ENCODE peak calls at places on chromosomes 12 and 14, in nine cellular contexts. M is keratinocyte, W is neural progenitor cell, E is K562, Y is pancreas, N is left ventricle myocardium inferior, P is heart right ventricle, R is tibial artery, S is upper lobe of right lung. Z is an unnamed sample.
A peak's percentile ranks its signal among the peaks of the same experiment; 100 is the strongest.

GRCh38 chr14:22807432-22808087 is 7.7 kb downstream of the SLC7A7 start:
- DNase-seq in M (no peak), W (no peak), E (no peak), Y (no peak), N (no peak), P (no peak), R (no peak), S (peak; percentile 27), Z (no peak)

GRCh38 chr14:33617154-33617553 is 333.7 kb downstream of the EGLN3 start:
- DNase-seq in M (peak; percentile 88), W (no peak), E (no peak), Y (no peak), N (no peak), P (no peak), R (no peak), S (no peak), Z (no peak)

GRCh38 chr12:8948711-8949524 is 527 bp downstream of the M6PR start:
- DNase-seq in M (no peak), W (peak; percentile 75), E (peak; percentile 50), Y (peak; percentile 19), N (no peak), P (no peak), R (no peak), S (no peak), Z (no peak)

GRCh38 chr12:28104893-28105864 is 85.1 kb upstream of the CCDC91 start:
- DNase-seq in M (no peak), W (no peak), E (no peak), Y (no peak), N (no peak), P (no peak), R (no peak), S (no peak), Z (no peak)

GRCh38 chr12:109803678-109804077 is 29.5 kb downstream of the TRPV4 start:
- DNase-seq in M (no peak), W (no peak), E (no peak), Y (no peak), N (no peak), P (no peak), R (no peak), S (no peak), Z (no peak)

GRCh38 chr12:6684609-6685008 is 4.6 kb downstream of the ZNF384 start:
- DNase-seq in M (no peak), W (peak; percentile 78), E (peak; percentile 69), Y (no peak), N (no peak), P (no peak), R (no peak), S (no peak), Z (peak; percentile 39)

GRCh38 chr12:62684586-62685295 is 218.1 kb downstream of the MON2 start:
- DNase-seq in M (no peak), W (no peak), E (no peak), Y (no peak), N (peak; percentile 81), P (peak; percentile 68), R (peak; percentile 73), S (no peak), Z (no peak)

GRCh38 chr12:7160183-7160582 is 29.3 kb upstream of the PEX5 start:
- DNase-seq in M (no peak), W (no peak), E (no peak), Y (no peak), N (no peak), P (no peak), R (no peak), S (no peak), Z (no peak)

DNA sequence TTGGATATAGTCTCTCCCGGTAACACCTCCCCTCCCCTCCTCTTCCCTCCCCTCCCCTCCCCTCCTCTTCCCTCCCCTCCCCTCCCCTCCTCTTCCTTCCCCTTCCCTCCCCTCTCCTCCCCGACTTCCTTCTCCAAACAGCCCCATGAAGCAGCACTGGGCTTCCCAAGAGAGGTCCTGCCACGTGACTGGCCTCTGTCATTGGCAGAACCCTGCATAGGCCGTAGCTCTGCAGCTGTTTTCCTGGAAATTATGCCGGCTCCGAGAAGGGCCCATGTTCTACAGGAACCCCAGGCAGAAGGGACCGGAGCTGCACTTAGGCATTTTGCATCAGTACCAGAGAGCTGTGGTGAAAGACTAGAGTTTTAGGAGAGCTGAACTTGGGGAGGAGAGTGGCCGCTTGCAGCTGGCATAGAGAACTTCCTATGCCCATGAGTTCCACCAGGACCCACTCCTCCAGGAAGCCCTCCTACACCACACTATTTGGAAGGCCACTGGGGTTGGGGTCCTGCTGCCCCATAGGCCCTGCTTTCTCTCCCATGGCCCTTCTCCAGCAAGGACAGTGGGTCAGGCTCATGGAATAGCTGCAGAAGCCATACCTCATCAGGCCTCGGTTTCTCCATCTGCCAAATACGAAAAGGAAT is 5.1 kb upstream of the TNFAIP2 start:
- DNase-seq in M (no peak), W (no peak), E (peak; percentile 66), Y (no peak), N (peak; percentile 87), P (peak; percentile 75), R (peak; percentile 84), S (no peak), Z (no peak)
- H3K4me1 ChIP-seq in M (peaks cover 7% of the 10 kb centered on the region), W (peaks cover 20% of the 10 kb centered on the region), E (peaks cover 47% of the 10 kb centered on the region), Y (no peaks in the 10 kb centered on the region), N (peaks cover 76% of the 10 kb centered on the region), P (peaks cover 35% of the 10 kb centered on the region), R (peaks cover 38% of the 10 kb centered on the region), S (peaks cover 67% of the 10 kb centered on the region), Z (peaks cover 9% of the 10 kb centered on the region)

GRCh38 chr12:1614360-1614759 is 14.7 kb upstream of the WNT5B start:
- DNase-seq in M (no peak), W (no peak), E (peak; percentile 68), Y (no peak), N (no peak), P (no peak), R (no peak), S (no peak), Z (no peak)

GRCh38 chr12:1610072-1610643 is 15.8 kb upstream of the FBXL14 start:
- DNase-seq in M (no peak), W (no peak), E (no peak), Y (peak; percentile 51), N (no peak), P (no peak), R (no peak), S (no peak), Z (no peak)

GRCh38 chr12:1611775-1612174 is 17.3 kb upstream of the WNT5B start:
- DNase-seq in M (no peak), W (no peak), E (no peak), Y (no peak), N (no peak), P (no peak), R (no peak), S (no peak), Z (no peak)

GRCh38 chr12:1613860-1614259 is 15.2 kb upstream of the WNT5B start:
- DNase-seq in M (no peak), W (no peak), E (peak; percentile 57), Y (no peak), N (no peak), P (no peak), R (no peak), S (no peak), Z (no peak)

DNA sequence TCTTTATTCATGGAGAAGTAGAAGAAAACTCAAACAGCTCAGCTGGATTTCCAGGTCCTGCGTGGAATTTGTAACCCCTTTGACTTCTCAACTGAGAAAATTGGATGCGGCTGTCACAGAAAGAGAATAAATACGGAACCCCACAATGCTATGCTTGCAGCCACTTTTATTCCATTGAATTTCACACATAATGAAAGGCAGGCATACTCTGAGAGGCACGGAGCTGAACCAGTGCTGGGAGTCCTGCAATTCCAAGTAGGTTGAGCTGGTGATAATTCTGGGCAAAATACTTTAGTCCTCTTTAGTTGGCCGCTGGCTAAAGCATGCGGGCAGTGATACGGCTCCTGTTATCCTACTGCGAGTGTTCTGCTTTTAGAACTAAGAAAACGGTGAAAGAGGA is 16.8 kb upstream of the WNT5B start:
- DNase-seq in M (no peak), W (no peak), E (no peak), Y (no peak), N (no peak), P (no peak), R (no peak), S (no peak), Z (no peak)
- H3K4me3 ChIP-seq in M (no peak overlapping the region), W (no peak overlapping the region), E (no peak overlapping the region), Y (no peak overlapping the region), N (no peak overlapping the region), P (no peak overlapping the region), R (no peak overlapping the region), S (no peak overlapping the region), Z (no peak overlapping the region)

GRCh38 chr12:115943310-115943629 is 334.2 kb downstream of the MED13L start:
- DNase-seq in M (no peak), W (no peak), E (no peak), Y (no peak), N (no peak), P (no peak), R (no peak), S (no peak), Z (no peak)
- H3K27me3 ChIP-seq in M (no peaks in the 10 kb centered on the region), W (no peaks in the 10 kb centered on the region), E (no peaks in the 10 kb centered on the region), Y (no peaks in the 10 kb centered on the region), N (no peaks in the 10 kb centered on the region), P (no peaks in the 10 kb centered on the region), R (no peaks in the 10 kb centered on the region), S (no peaks in the 10 kb centered on the region), Z (no peaks in the 10 kb centered on the region)

GRCh38 chr12:54430471-54431075 is 11.5 kb upstream of the ITGA5 start:
- DNase-seq in M (no peak), W (no peak), E (no peak), Y (no peak), N (no peak), P (no peak), R (no peak), S (no peak), Z (no peak)

GRCh38 chr12:54425696-54426095 is 6.6 kb upstream of the ITGA5 start:
- DNase-seq in M (no peak), W (no peak), E (no peak), Y (no peak), N (no peak), P (no peak), R (no peak), S (no peak), Z (no peak)

GRCh38 chr12:54426690-54427089 is 7.6 kb upstream of the ITGA5 start:
- DNase-seq in M (no peak), W (no peak), E (no peak), Y (no peak), N (no peak), P (no peak), R (no peak), S (no peak), Z (no peak)

GRCh38 chr12:54429014-54429471 is 10.0 kb upstream of the ITGA5 start:
- DNase-seq in M (no peak), W (no peak), E (no peak), Y (no peak), N (no peak), P (no peak), R (no peak), S (no peak), Z (no peak)

DNA sequence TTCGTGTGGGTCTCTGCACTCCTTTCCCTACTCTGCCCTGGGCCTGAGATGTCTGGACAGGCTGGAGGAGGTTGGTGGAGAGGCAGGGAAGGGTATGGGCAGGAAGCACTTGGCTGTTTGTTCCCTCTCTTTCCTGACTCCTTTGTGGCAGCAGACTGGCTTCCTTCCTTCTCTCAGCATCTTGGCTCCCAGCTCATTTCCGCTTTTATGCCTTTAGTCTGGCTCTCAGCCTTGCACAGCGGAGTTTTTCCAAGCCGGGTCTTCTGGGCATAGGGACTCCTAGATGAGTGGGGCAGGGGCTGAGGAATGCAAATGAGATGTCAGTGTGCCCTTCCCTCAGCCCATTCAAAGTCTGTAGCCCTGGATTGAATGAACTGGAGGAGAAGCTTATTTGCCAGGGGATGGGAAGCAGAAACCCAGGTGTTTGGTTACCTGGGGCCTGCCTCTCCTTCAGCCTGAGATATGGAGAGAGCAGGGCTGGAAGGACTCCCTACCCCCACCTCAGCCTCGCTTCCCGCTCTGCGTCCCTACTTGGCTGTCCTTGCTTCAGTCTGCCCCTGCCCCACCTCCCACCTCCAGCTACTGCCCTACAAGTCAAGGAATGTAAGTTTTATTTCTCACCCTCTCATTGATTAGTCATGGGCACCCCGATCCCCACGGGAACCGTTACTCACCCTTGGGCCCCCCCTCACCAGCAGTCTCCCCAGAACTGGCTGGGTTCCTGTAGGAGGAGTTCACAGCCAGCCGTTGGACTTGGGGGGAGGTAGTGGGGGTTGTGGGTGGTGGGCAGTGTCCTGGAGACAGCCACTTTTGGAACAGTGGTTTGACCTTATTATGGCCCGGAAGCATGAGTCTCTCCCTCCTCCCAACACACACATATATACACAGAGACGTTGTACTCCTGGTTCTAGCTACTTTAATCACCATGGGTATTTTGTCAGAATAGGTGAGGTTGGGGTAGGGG is 9.3 kb upstream of the ITGA5 start:
- DNase-seq in M (no peak), W (no peak), E (peak; percentile 60), Y (no peak), N (no peak), P (no peak), R (peak; percentile 95), S (no peak), Z (no peak)
- H3K4me1 ChIP-seq in M (peaks cover 48% of the 10 kb centered on the region), W (peaks cover 35% of the 10 kb centered on the region), E (peaks cover 78% of the 10 kb centered on the region), Y (no peaks in the 10 kb centered on the region), N (peaks cover 98% of the 10 kb centered on the region), P (peaks cover 70% of the 10 kb centered on the region), R (peaks cover 79% of the 10 kb centered on the region), S (peaks cover 30% of the 10 kb centered on the region), Z (peaks cover 6% of the 10 kb centered on the region)

Z was measured in HAP-1.